ENCODE peak calls at places on chromosomes 16 and 17, in eight cellular contexts. X is HepG2, Q is prostate gland, S is HCT116, G is heart left ventricle, D is transverse colon, R is breast epithelium, C is adrenal gland. P is an unnamed sample.
A peak's percentile ranks its signal among the peaks of the same experiment; 100 is the strongest.

GRCh38 chr17:77846531-77847085 is 111.9 kb upstream of the TNRC6C start:
- DNase-seq in X (no peak), D (no peak), G (no peak), C (no peak), S (no peak), R (no peak), Q (no peak), P (no peak)

GRCh38 chr16:56662357-56663354 is 4.9 kb downstream of the MT1F start:
- DNase-seq in D (no peak), G (no peak), C (no peak), Q (no peak), S (no peak), R (no peak), X (no peak), P (no peak)

GRCh38 chr16:50702725-50703124 is 9.3 kb downstream of the NOD2 start:
- DNase-seq in D (no peak), R (no peak), S (no peak), C (no peak), X (no peak), G (no peak), Q (no peak), P (no peak)

GRCh38 chr17:14329900-14330491 is 29.1 kb downstream of the HS3ST3B1 start:
- DNase-seq in D (no peak), X (no peak), C (no peak), Q (no peak), S (no peak), R (no peak), G (no peak), P (no peak)

GRCh38 chr16:83200005-83200779 is 573.4 kb downstream of the CDH13 start:
- DNase-seq in R (no peak), S (no peak), Q (no peak), D (no peak), X (no peak), C (no peak), G (no peak), P (peak; percentile 58)

GRCh38 chr17:75614006-75614405 is 19.2 kb upstream of the SMIM5 start:
- DNase-seq in D (no peak), S (no peak), R (no peak), Q (no peak), C (no peak), X (no peak), G (peak; percentile 54), P (no peak)

GRCh38 chr16:54422569-54422978 is 136.0 kb upstream of the IRX3 start:
- DNase-seq in Q (peak; percentile 39), G (no peak), S (no peak), X (no peak), D (no peak), C (no peak), R (no peak), P (no peak)

GRCh38 chr16:20331635-20332034 is 4.3 kb upstream of the GP2 start:
- DNase-seq in X (no peak), C (no peak), S (no peak), Q (no peak), G (no peak), R (no peak), D (no peak), P (no peak)

GRCh38 chr17:4565209-4566141 is 5.1 kb upstream of the GGT6 start:
- DNase-seq in S (peak; percentile 84), Q (peak; percentile 51), X (peak; percentile 83), C (peak; percentile 78), D (peak; percentile 77), R (peak; percentile 45), G (no peak), P (peak; percentile 80)

GRCh38 chr17:39652635-39653315 is 12.4 kb upstream of the TCAP start:
- DNase-seq in G (no peak), X (peak; percentile 88), R (no peak), C (no peak), Q (no peak), D (no peak), S (no peak), P (no peak)

GRCh38 chr16:3902731-3903130 is 22.2 kb upstream of the CREBBP start:
- DNase-seq in S (no peak), C (no peak), R (no peak), D (no peak), X (no peak), Q (no peak), G (no peak), P (no peak)

GRCh38 chr17:74259667-74260524 is 14.1 kb upstream of the DNAI2 start:
- DNase-seq in C (no peak), S (no peak), G (no peak), R (no peak), D (no peak), X (no peak), Q (no peak), P (no peak)

GRCh38 chr17:76239538-76240274 is 587 bp downstream of the RNF157 start:
- DNase-seq in S (no peak), G (no peak), D (no peak), C (no peak), R (peak; percentile 16), Q (no peak), X (no peak), P (no peak)

GRCh38 chr16:81551821-81552304 is 107.3 kb downstream of the CMIP start:
- DNase-seq in R (no peak), Q (no peak), D (no peak), G (no peak), S (no peak), X (no peak), C (peak; percentile 89), P (no peak)

GRCh38 chr16:87127766-87128147 is 189.4 kb downstream of the C16orf95 start:
- DNase-seq in X (no peak), Q (no peak), S (no peak), R (no peak), G (no peak), D (no peak), C (no peak), P (no peak)

GRCh38 chr17:8742274-8742673 is 2.4 kb downstream of the CCDC42 start:
- DNase-seq in R (no peak), C (no peak), G (no peak), S (no peak), Q (no peak), D (no peak), X (no peak), P (no peak)

GRCh38 chr16:7867831-7868230 is 535.2 kb downstream of the RBFOX1 start:
- DNase-seq in Q (no peak), C (no peak), R (no peak), G (no peak), D (no peak), X (no peak), S (no peak), P (no peak)

GRCh38 chr16:89055894-89056555 is 37.6 kb upstream of the ACSF3 start:
- DNase-seq in X (no peak), G (no peak), S (no peak), R (no peak), C (no peak), Q (no peak), D (no peak), P (no peak)

GRCh38 chr17:7579001-7579838 is at the start of gene CD68:
- DNase-seq in G (peak; percentile 80), R (peak; percentile 77), D (peak; percentile 85), S (peak; percentile 71), C (peak; percentile 83), X (peak; percentile 93), Q (no peak), P (peak; percentile 45)

DNA sequence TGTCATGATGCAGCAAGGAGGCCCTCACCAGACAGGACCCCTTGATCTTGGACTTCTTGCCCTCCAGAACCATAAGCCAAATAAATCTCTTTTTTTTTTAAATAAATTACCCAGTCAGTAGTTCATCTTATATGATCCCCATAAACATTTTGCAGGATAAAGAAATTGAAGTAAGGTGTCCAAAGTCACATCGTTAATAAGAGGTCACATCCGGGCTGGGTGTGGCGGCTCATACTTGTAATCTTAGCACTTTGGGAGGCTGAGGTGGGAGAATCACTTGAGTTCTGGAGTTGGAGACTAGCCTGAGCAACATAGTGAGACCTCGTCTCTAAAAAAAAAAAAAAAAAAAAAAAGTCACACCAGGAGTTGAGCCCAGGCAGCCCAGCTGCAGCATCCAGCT is 25.3 kb downstream of the HEXIM2 start:
- DNase-seq in G (no peak), D (no peak), S (no peak), C (no peak), Q (no peak), X (no peak), R (no peak), P (no peak)
- TF ChIP-seq POLR2A in G (no peak), D (no peak), S (no peak), C (no peak), Q (no peak), X (no peak), R (no peak), P (no peak)

GRCh38 chr17:43713494-43714162 is 45.0 kb downstream of the SOST start:
- DNase-seq in X (no peak), C (no peak), Q (no peak), S (no peak), G (peak; percentile 66), R (no peak), D (no peak), P (no peak)
- TF ChIP-seq POLR2A in X (no peak), C (no peak), Q (no peak), S (no peak), G (no peak), R (no peak), D (no peak), P (no peak)

DNA sequence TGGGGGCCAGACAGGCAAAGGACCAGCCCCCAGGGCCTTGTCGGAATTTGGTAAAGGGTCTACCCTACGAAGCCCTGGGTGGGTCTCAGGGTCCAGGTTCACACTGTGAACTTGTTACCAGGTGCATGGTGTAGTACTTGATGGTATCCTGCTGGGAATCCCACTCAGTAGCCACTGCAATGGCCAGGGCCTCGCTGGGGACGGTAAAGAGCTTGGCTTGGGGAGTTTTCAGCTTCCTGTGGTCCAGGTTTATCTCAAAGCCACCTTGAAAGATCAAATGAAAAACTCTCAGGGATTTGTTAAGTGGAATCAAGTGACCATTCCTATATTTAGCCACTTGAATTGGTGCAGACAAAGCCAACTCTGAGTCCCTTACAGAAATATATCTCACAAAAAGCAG is 10.9 kb downstream of the ATPAF2 start:
- DNase-seq in R (no peak), D (no peak), X (no peak), C (no peak), G (no peak), Q (no peak), S (no peak), P (no peak)
- TF ChIP-seq POLR2A in R (no peak), D (no peak), X (no peak), C (no peak), G (no peak), Q (no peak), S (no peak), P (no peak)

GRCh38 chr17:48568499-48569259 is 9.5 kb downstream of the HOXB4 start:
- DNase-seq in G (no peak), R (no peak), C (no peak), S (no peak), Q (no peak), X (no peak), D (no peak), P (no peak)

GRCh38 chr17:48571024-48571818 is 6.9 kb downstream of the HOXB4 start:
- DNase-seq in Q (no peak), C (no peak), S (no peak), R (no peak), D (no peak), X (no peak), G (no peak), P (no peak)

GRCh38 chr17:48571826-48572417 is 6.2 kb downstream of the HOXB4 start:
- DNase-seq in R (no peak), C (no peak), Q (no peak), S (no peak), D (no peak), X (no peak), G (no peak), P (no peak)

GRCh38 chr17:48569676-48570324 is 8.3 kb downstream of the HOXB4 start:
- DNase-seq in Q (no peak), D (no peak), G (no peak), X (no peak), C (no peak), S (no peak), R (no peak), P (no peak)

GRCh38 chr17:48570325-48571023 is 7.7 kb downstream of the HOXB4 start:
- DNase-seq in G (no peak), X (no peak), R (no peak), Q (no peak), D (no peak), S (no peak), C (peak; percentile 24), P (no peak)
- TF ChIP-seq POLR2A in G (no peak), X (no peak), R (no peak), Q (no peak), D (no peak), S (no peak), C (no peak), P (no peak)

P was measured in testis.